ENCODE peak calls at places on chromosomes 16 and 17, in ten cellular contexts. P, M, Y, N, Q, Z, R, O, X and D are unnamed samples.

GRCh38 chr17:58557981-58558380 is 43.5 kb upstream of the MTMR4 start:
- DNase-seq in P (no peak), M (no peak), Y (no peak), N (no peak), Q (no peak), Z (no peak), R (no peak), O (no peak), X (no peak), D (no peak)

GRCh38 chr16:52994942-52995341 is 57.8 kb downstream of the CHD9NB start:
- DNase-seq in P (no peak), M (no peak), Y (no peak), N (no peak), Q (no peak), Z (no peak), R (no peak), O (no peak), X (no peak), D (no peak)

GRCh38 chr17:2822358-2822757 is 26.1 kb downstream of the RAP1GAP2 start:
- DNase-seq in P (no peak), M (no peak), Y (no peak), N (no peak), Q (no peak), Z (no peak), R (no peak), O (no peak), X (no peak), D (no peak)

GRCh38 chr16:67246945-67247697 is at the start of gene FHOD1:
- DNase-seq in P (peak; percentile 65), M (peak; percentile 87), Y (peak; percentile 97), N (peak; percentile 92), Q (peak; percentile 94), Z (peak; percentile 99), R (peak; percentile 98), O (peak; percentile 98), X (peak; percentile 95), D (peak; percentile 88)

GRCh38 chr16:53085539-53086450 is 31.0 kb downstream of the CHD9 start:
- DNase-seq in P (peak; percentile 76), M (no peak), Y (no peak), N (peak; percentile 79), Q (peak; percentile 76), Z (no peak), R (no peak), O (no peak), X (no peak), D (no peak)

GRCh38 chr17:37650419-37651003 is 7.3 kb upstream of the DDX52 start:
- DNase-seq in P (no peak), M (no peak), Y (peak; percentile 48), N (peak; percentile 59), Q (peak; percentile 69), Z (peak; percentile 43), R (peak; percentile 74), O (peak; percentile 74), X (no peak), D (no peak)

GRCh38 chr17:6353161-6353560 is 81.8 kb downstream of the AIPL1 start:
- DNase-seq in P (no peak), M (no peak), Y (no peak), N (no peak), Q (no peak), Z (no peak), R (no peak), O (no peak), X (no peak), D (no peak)

GRCh38 chr16:70696952-70697600 is 11.2 kb upstream of the MTSS2 start:
- DNase-seq in P (no peak), M (no peak), Y (no peak), N (no peak), Q (no peak), Z (no peak), R (peak; percentile 89), O (no peak), X (no peak), D (no peak)

GRCh38 chr17:5355416-5356129 is 63.9 kb downstream of the NUP88 start:
- DNase-seq in P (no peak), M (no peak), Y (no peak), N (peak; percentile 68), Q (peak; percentile 4), Z (no peak), R (no peak), O (no peak), X (no peak), D (no peak)

GRCh38 chr17:14307560-14308024 is 6.7 kb downstream of the HS3ST3B1 start:
- DNase-seq in P (no peak), M (no peak), Y (no peak), N (peak; percentile 87), Q (no peak), Z (no peak), R (peak; percentile 88), O (no peak), X (no peak), D (no peak)

GRCh38 chr17:17769869-17770361 is 66.9 kb downstream of the SREBF1 start:
- DNase-seq in P (no peak), M (no peak), Y (peak; percentile 71), N (no peak), Q (no peak), Z (peak; percentile 50), R (no peak), O (no peak), X (no peak), D (no peak)

GRCh38 chr16:89770367-89770766 is 46.1 kb downstream of the FANCA start:
- DNase-seq in P (no peak), M (no peak), Y (peak; percentile 34), N (no peak), Q (no peak), Z (no peak), R (no peak), O (no peak), X (no peak), D (no peak)

GRCh38 chr16:53625221-53625620 is 78.4 kb downstream of the RPGRIP1L start:
- DNase-seq in P (no peak), M (no peak), Y (peak; percentile 20), N (no peak), Q (no peak), Z (no peak), R (no peak), O (no peak), X (no peak), D (no peak)

GRCh38 chr16:81964808-81965207 is 46.5 kb downstream of the SDR42E1 start:
- DNase-seq in P (no peak), M (no peak), Y (no peak), N (no peak), Q (no peak), Z (no peak), R (no peak), O (no peak), X (no peak), D (no peak)

GRCh38 chr16:23182675-23183485 is at the start of gene SCNN1G:
- DNase-seq in P (no peak), M (no peak), Y (peak; percentile 76), N (no peak), Q (no peak), Z (peak; percentile 62), R (no peak), O (peak; percentile 55), X (no peak), D (no peak)

GRCh38 chr16:50263060-50263909 is 3.1 kb upstream of the ADCY7 start:
- DNase-seq in P (no peak), M (no peak), Y (no peak), N (no peak), Q (no peak), Z (no peak), R (no peak), O (no peak), X (no peak), D (no peak)

GRCh38 chr16:75263963-75264445 is 12.6 kb upstream of the BCAR1 start:
- DNase-seq in P (no peak), M (no peak), Y (peak; percentile 29), N (peak; percentile 15), Q (no peak), Z (no peak), R (peak; percentile 58), O (no peak), X (no peak), D (no peak)

GRCh38 chr17:42342242-42343008 is 45.8 kb downstream of the STAT3 start:
- DNase-seq in P (no peak), M (no peak), Y (no peak), N (no peak), Q (no peak), Z (no peak), R (peak; percentile 88), O (no peak), X (no peak), D (no peak)

GRCh38 chr17:75877752-75878173 is 618 bp downstream of the TRIM47 start:
- DNase-seq in P (peak; percentile 57), M (peak; percentile 53), Y (peak; percentile 92), N (peak; percentile 64), Q (peak; percentile 73), Z (peak; percentile 79), R (peak; percentile 88), O (peak; percentile 93), X (peak; percentile 39), D (no peak)

GRCh38 chr17:80992077-80992947 is 671 bp downstream of the CHMP6 start:
- DNase-seq in P (no peak), M (no peak), Y (peak; percentile 90), N (no peak), Q (no peak), Z (peak; percentile 58), R (peak; percentile 32), O (peak; percentile 57), X (no peak), D (no peak)

GRCh38 chr16:88936913-88937666 is 39.9 kb downstream of the CBFA2T3 start:
- DNase-seq in P (no peak), M (no peak), Y (no peak), N (no peak), Q (no peak), Z (no peak), R (no peak), O (no peak), X (no peak), D (no peak)

GRCh38 chr17:78225088-78225865 is 6.2 kb upstream of the TMEM235 start:
- DNase-seq in P (no peak), M (no peak), Y (no peak), N (no peak), Q (no peak), Z (no peak), R (no peak), O (no peak), X (no peak), D (no peak)

GRCh38 chr16:17944345-17944744 is 392.2 kb downstream of the NPIPA8 start:
- DNase-seq in P (no peak), M (no peak), Y (no peak), N (no peak), Q (no peak), Z (no peak), R (no peak), O (no peak), X (no peak), D (no peak)

GRCh38 chr16:74297296-74297665 is 667 bp downstream of the PSMD7 start:
- DNase-seq in P (no peak), M (no peak), Y (peak; percentile 39), N (peak; percentile 28), Q (peak; percentile 22), Z (peak; percentile 28), R (peak; percentile 69), O (peak; percentile 25), X (no peak), D (no peak)

GRCh38 chr17:31907342-31907975 is 6.0 kb upstream of the UTP6 start:
- DNase-seq in P (peak; percentile 24), M (no peak), Y (no peak), N (peak; percentile 87), Q (peak; percentile 65), Z (no peak), R (peak; percentile 29), O (no peak), X (no peak), D (no peak)

GRCh38 chr16:20383106-20384029 is 21.2 kb downstream of the PDILT start:
- DNase-seq in P (peak; percentile 59), M (peak; percentile 13), Y (peak; percentile 78), N (peak; percentile 61), Q (peak; percentile 69), Z (peak; percentile 69), R (peak; percentile 65), O (peak; percentile 86), X (peak; percentile 23), D (no peak)